ENCODE peak calls at places on chromosomes 12 and 14, in nine cellular contexts. C is OCI-LY7, V is fibroblast of pulmonary artery, P is body of pancreas, H is pancreas, I is fibroblast of mammary gland, S is Caco-2, Z is IMR-90, K is neural progenitor cell. N is an unnamed sample.

GRCh38 chr12:76144253-76144564 is 59.7 kb upstream of the NAP1L1 start:
- DNase-seq in C (no peak), I (peak; percentile 51), V (peak; percentile 74), S (no peak), P (peak; percentile 32), K (no peak), Z (peak; percentile 36), H (no peak), N (no peak)

GRCh38 chr12:125330645-125331341 is 265.6 kb downstream of the AACS start:
- DNase-seq in I (peak; percentile 6), H (peak; percentile 94), V (peak; percentile 20), Z (no peak), K (peak; percentile 91), C (peak; percentile 53), S (peak; percentile 84), P (peak; percentile 54), N (no peak)

GRCh38 chr12:7129647-7130536 is at the start of gene CLSTN3:
- DNase-seq in H (peak; percentile 90), Z (peak; percentile 68), K (peak; percentile 92), C (peak; percentile 88), P (peak; percentile 87), S (peak; percentile 95), I (peak; percentile 72), V (peak; percentile 76), N (no peak)

GRCh38 chr12:32497864-32498263 is 98.5 kb downstream of the FGD4 start:
- DNase-seq in H (no peak), Z (no peak), P (no peak), I (no peak), C (peak; percentile 39), K (no peak), S (no peak), V (no peak), N (no peak)

GRCh38 chr12:114981036-114981435 is 297.1 kb upstream of the TBX3 start:
- DNase-seq in S (no peak), H (no peak), C (no peak), P (no peak), K (no peak), I (peak; percentile 56), Z (peak; percentile 22), V (no peak), N (no peak)

GRCh38 chr14:41922014-41922413 is 315.3 kb downstream of the LRFN5 start:
- DNase-seq in P (no peak), V (no peak), C (no peak), I (peak; percentile 2), H (no peak), K (no peak), S (no peak), Z (no peak), N (no peak)

GRCh38 chr12:6952860-6953416 is 1.8 kb downstream of the PTPN6 start:
- DNase-seq in H (peak; percentile 39), S (no peak), K (no peak), I (no peak), V (no peak), C (no peak), P (no peak), Z (no peak), N (no peak)

GRCh38 chr12:3741882-3742672 is 10.8 kb downstream of the CRACR2A start:
- DNase-seq in I (no peak), V (no peak), P (no peak), S (no peak), K (no peak), Z (no peak), H (no peak), C (no peak), N (no peak)

DNA sequence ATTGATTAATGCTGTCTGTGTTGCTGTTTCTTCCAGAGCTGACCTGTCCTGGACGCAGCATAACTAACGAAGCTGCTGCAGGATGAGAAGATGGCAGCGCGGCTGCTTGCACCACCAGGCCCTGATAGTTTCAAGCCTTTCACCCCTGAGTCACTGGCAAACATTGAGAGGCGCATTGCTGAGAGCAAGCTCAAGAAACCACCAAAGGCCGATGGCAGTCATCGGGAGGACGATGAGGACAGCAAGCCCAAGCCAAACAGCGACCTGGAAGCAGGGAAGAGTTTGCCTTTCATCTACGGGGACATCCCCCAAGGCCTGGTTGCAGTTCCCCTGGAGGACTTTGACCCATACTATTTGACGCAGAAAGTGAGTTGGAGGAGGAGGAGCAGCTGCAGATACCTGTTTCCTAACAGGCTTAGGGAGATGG is 71.7 kb downstream of the SCN8A start:
- DNase-seq in V (no peak), C (no peak), I (no peak), H (no peak), Z (no peak), P (no peak), S (peak; percentile 77), K (no peak), N (no peak)
- H3K4me3 ChIP-seq in V (no peak overlapping the region), C (no peak overlapping the region), I (no peak overlapping the region), H (no peak overlapping the region), Z (no peak overlapping the region), P (no peak overlapping the region), S (no peak overlapping the region), K (no peak overlapping the region), N (no peak overlapping the region)

GRCh38 chr12:111171832-111172231 is 197.1 kb downstream of the PHETA1 start:
- DNase-seq in K (no peak), I (no peak), V (no peak), Z (no peak), P (no peak), H (no peak), C (no peak), S (no peak), N (no peak)

GRCh38 chr12:111173391-111174282 is 195.3 kb downstream of the PHETA1 start:
- DNase-seq in P (no peak), C (no peak), V (no peak), K (no peak), H (no peak), Z (no peak), S (no peak), I (no peak), N (no peak)

GRCh38 chr12:111175404-111175803 is 193.5 kb downstream of the PHETA1 start:
- DNase-seq in K (no peak), Z (no peak), I (no peak), H (no peak), C (no peak), S (no peak), V (no peak), P (no peak), N (no peak)

GRCh38 chr12:111171334-111171733 is 197.6 kb downstream of the PHETA1 start:
- DNase-seq in P (no peak), H (no peak), V (no peak), Z (no peak), C (no peak), I (no peak), S (no peak), K (no peak), N (no peak)

DNA sequence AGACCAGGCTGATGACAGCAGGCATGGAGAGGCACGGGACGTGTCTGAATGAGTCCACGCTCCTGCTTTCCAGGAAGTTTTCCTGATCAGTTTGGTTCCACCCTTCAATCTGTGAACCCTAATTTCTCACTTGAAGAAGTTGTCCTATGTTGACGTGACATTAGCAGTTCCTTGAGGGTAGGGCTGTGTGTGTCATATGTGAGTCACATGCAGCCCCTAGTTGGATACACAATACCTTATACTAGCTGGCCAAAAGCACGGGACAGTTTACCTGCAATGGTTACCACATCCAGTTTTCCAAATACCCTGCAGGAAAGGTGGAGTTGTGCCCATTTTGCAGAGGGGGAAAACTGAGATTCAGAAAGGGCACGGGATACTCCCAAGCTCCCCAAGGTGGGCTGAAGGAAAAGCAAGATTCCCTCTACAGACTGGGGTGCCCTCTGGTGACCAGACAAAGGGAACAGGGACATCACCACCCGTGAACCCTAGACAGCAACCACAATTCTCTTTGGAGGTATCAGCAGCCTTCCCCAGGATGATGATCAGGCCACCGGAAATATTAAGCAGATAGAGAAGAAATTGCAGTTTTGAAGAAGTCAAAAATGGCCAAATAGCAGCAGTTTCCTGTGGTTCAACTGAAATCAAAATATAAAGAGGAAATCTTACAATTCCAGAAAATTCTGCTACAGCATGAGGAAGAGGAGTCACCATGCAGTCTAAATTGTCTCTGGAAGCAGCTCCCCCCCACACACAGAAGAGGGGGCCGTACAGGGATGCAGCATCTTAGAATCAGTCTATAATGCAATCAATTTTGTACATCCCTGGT is 194.4 kb downstream of the PHETA1 start:
- DNase-seq in P (peak; percentile 8), H (no peak), C (peak; percentile 38), Z (no peak), K (peak; percentile 30), V (no peak), I (no peak), S (peak; percentile 24), N (no peak)
- TF ChIP-seq CTCF in P (peak; percentile 26), H (no peak), C (peak; percentile 74), Z (no peak), K (peak; percentile 39), V (no peak), I (peak; percentile 4), S (no peak), N (peak; percentile 34)

GRCh38 chr14:88426271-88426670 is 40.8 kb downstream of the SPATA7 start:
- DNase-seq in P (no peak), I (peak; percentile 54), K (peak; percentile 7), H (no peak), S (no peak), C (no peak), Z (peak; percentile 74), V (peak; percentile 11), N (no peak)

GRCh38 chr14:88422036-88422435 is 36.6 kb downstream of the SPATA7 start:
- DNase-seq in C (no peak), H (no peak), I (no peak), K (no peak), P (no peak), V (no peak), Z (no peak), S (no peak), N (no peak)

GRCh38 chr14:88421286-88421685 is 35.8 kb downstream of the SPATA7 start:
- DNase-seq in I (peak; percentile 17), K (no peak), C (no peak), P (no peak), V (peak; percentile 21), H (no peak), S (no peak), Z (peak; percentile 32), N (no peak)

GRCh38 chr14:88422919-88423318 is 37.5 kb downstream of the SPATA7 start:
- DNase-seq in K (no peak), V (peak; percentile 33), S (no peak), I (peak; percentile 92), P (no peak), Z (peak; percentile 88), C (no peak), H (no peak), N (no peak)

DNA sequence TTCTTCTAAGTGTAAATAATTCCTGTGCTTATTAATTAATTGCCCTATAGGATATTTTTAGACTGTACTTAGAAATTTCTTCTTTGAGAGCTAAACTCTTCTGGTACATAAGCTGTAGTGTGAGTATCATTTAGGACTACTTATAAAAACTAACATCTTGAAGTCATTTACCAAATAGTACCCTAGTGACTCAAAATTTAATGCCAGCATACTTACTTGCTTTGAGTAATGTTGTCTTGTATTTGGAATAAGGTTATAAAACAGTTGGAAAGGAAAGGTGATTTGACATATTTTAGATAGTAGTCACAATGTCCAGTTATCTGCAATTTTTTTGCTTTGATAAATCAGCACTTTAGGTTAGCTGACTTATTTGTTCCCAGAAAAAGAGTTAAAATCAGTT is 39.1 kb downstream of the SPATA7 start:
- DNase-seq in K (no peak), P (no peak), C (no peak), I (peak; percentile 60), V (no peak), H (no peak), Z (peak; percentile 52), S (no peak), N (no peak)
- H3K4me3 ChIP-seq in K (no peak overlapping the region), P (no peak overlapping the region), C (no peak overlapping the region), I (no peak overlapping the region), V (no peak overlapping the region), H (no peak overlapping the region), Z (no peak overlapping the region), S (no peak overlapping the region), N (no peak overlapping the region)

DNA sequence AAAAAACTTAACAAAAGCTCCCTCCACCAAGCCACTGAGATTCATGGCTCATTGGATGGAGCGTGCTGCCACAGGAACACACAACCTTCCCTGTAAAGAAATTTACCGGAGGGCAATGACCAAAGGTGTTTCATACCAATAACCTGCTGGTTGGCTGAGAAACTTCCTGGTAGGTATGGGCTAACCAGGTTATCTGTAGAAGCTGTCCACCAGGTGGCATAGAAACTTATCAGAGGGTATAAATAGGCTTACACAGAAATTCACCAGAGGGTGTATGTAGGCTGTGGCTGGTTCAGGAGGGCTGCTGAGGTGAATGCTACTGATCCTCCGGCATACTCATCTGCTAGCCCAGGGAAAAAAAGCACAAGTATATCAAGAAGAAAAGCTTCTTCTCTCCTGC is 27.1 kb upstream of the MTERF2 start:
- DNase-seq in P (peak; percentile 85), I (no peak), K (no peak), Z (no peak), H (no peak), V (no peak), S (peak; percentile 48), C (peak; percentile 18), N (no peak)
- TF ChIP-seq CTCF in P (peak; percentile 79), I (no peak), K (peak; percentile 8), Z (no peak), H (peak; percentile 30), V (no peak), S (peak; percentile 28), C (peak; percentile 31), N (peak; percentile 10)

N was measured in GM12864.